ENCODE peak calls at places on chromosomes 1 and 21, in four cellular contexts. S, J, E and T are unnamed samples.

GRCh38 chr1:50332941-50333594 is 90.2 kb downstream of the DMRTA2 start:
- DNase-seq in S (peak; percentile 9), E (peak; percentile 46), J (peak; percentile 84), T (peak; percentile 91)

GRCh38 chr1:24406783-24407182 is 6.8 kb downstream of the STPG1 start:
- DNase-seq in E (no peak), J (no peak), S (no peak), T (no peak)

GRCh38 chr1:27563407-27564263 is 40.3 kb downstream of the AHDC1 start:
- DNase-seq in E (peak; percentile 40), J (no peak), S (peak; percentile 76), T (no peak)

GRCh38 chr21:36193200-36193599 is 36.6 kb downstream of the DOP1B start:
- DNase-seq in S (peak; percentile 93), E (no peak), J (no peak), T (no peak)

GRCh38 chr21:29182674-29183073 is 52.2 kb downstream of the MAP3K7CL start:
- DNase-seq in S (no peak), E (peak; percentile 53), J (no peak), T (no peak)

GRCh38 chr1:245014247-245015029 is 140.3 kb upstream of the KIF26B start:
- DNase-seq in J (no peak), S (no peak), E (no peak), T (no peak)

GRCh38 chr21:43608225-43608624 is 51.1 kb downstream of the HSF2BP start:
- DNase-seq in E (peak; percentile 86), S (peak; percentile 62), J (no peak), T (no peak)

GRCh38 chr21:21179619-21180336 is 181.6 kb downstream of the NCAM2 start:
- DNase-seq in J (no peak), S (no peak), E (no peak), T (no peak)

GRCh38 chr1:199102239-199102638 is 463.4 kb downstream of the PTPRC start:
- DNase-seq in E (no peak), J (no peak), S (no peak), T (no peak)